ENCODE peak calls at places on chromosomes 16 and 17, in eight cellular contexts. Q is naive thymus-derived CD4-positive, alpha-beta T cell; N is EL; H is mammary epithelial cell; P is stimulated activated CD8-positive, alpha-beta memory T cell treated with anti-CD3 and anti-CD28 coated beads, Interleukin-15, amount 100 ng/mL, for 4 hours; S is stimulated activated CD4-positive, alpha-beta T cell treated with anti-CD3 and anti-CD28 coated beads, Interleukin-2, amount 100 ng/mL, for 48 hours; Y is CD8-positive, alpha-beta memory T cell; K is dermis blood vessel endothelial cell. F is an unnamed sample.

GRCh38 chr17:7809086-7809790 is 24.8 kb upstream of the KDM6B start:
- DNase-seq in Q (no peak), S (no peak), P (no peak), N (no peak), K (no peak), H (peak; percentile 80), Y (no peak), F (no peak)

GRCh38 chr16:87074635-87075318 is 242.4 kb downstream of the C16orf95 start:
- DNase-seq in Y (no peak), K (no peak), H (no peak), P (no peak), N (no peak), Q (no peak), S (no peak), F (no peak)

GRCh38 chr17:74305865-74306654 is 20.0 kb upstream of the KIF19 start:
- DNase-seq in N (no peak), H (no peak), Q (no peak), Y (no peak), S (no peak), K (peak; percentile 60), P (no peak), F (no peak)

GRCh38 chr16:85522842-85523601 is 90.1 kb upstream of the GSE1 start:
- DNase-seq in N (peak; percentile 10), H (no peak), S (no peak), Q (no peak), P (no peak), K (no peak), Y (no peak), F (no peak)

GRCh38 chr17:51298508-51299371 is 38.4 kb downstream of the UTP18 start:
- DNase-seq in Y (no peak), N (peak; percentile 42), Q (peak; percentile 15), S (no peak), P (no peak), K (peak; percentile 69), H (peak; percentile 16), F (peak; percentile 51)

GRCh38 chr17:40290629-40291296 is 3.1 kb downstream of the CDC6 start:
- DNase-seq in H (peak; percentile 88), S (no peak), P (no peak), N (peak; percentile 85), Y (no peak), Q (peak; percentile 44), K (peak; percentile 92), F (peak; percentile 69)

GRCh38 chr17:19877546-19877945 is 9.8 kb upstream of the ULK2 start:
- DNase-seq in K (no peak), P (no peak), H (no peak), N (no peak), S (no peak), Q (no peak), Y (no peak), F (no peak)

GRCh38 chr16:29678691-29679267 is at the start of gene QPRT:
- DNase-seq in K (no peak), Q (no peak), H (no peak), P (no peak), Y (no peak), N (peak; percentile 62), S (no peak), F (no peak)

GRCh38 chr17:17822189-17822978 is 14.4 kb downstream of the SREBF1 start:
- DNase-seq in N (peak; percentile 80), S (no peak), K (peak; percentile 21), Y (no peak), P (no peak), Q (no peak), H (no peak), F (no peak)

GRCh38 chr17:50660042-50660886 is 25.6 kb downstream of the ABCC3 start:
- DNase-seq in P (no peak), Y (no peak), H (no peak), Q (no peak), K (peak; percentile 36), S (no peak), N (peak; percentile 56), F (no peak)

GRCh38 chr16:67191410-67191994 is 453 bp upstream of the E2F4 start:
- DNase-seq in H (no peak), P (no peak), K (no peak), Y (no peak), Q (no peak), N (no peak), S (no peak), F (no peak)

GRCh38 chr16:57914244-57915173 is 56.4 kb downstream of the CNGB1 start:
- DNase-seq in N (no peak), S (no peak), P (no peak), Y (no peak), H (no peak), Q (no peak), K (no peak), F (no peak)

GRCh38 chr17:17384961-17385360 is 81.8 kb downstream of the NT5M start:
- DNase-seq in Y (no peak), Q (no peak), P (no peak), H (no peak), K (no peak), N (no peak), S (no peak), F (no peak)

GRCh38 chr17:82154881-82155331 is 56.9 kb upstream of the FASN start:
- DNase-seq in Q (no peak), Y (no peak), S (no peak), K (no peak), H (no peak), N (no peak), P (no peak), F (no peak)

GRCh38 chr16:87416826-87417471 is 24.8 kb downstream of the MAP1LC3B start:
- DNase-seq in N (peak; percentile 47), S (peak; percentile 31), Y (peak; percentile 32), H (no peak), K (peak; percentile 80), P (no peak), Q (peak; percentile 40), F (no peak)

GRCh38 chr17:43219746-43220380 is 8.2 kb downstream of the TMEM106A start:
- DNase-seq in N (no peak), Q (no peak), P (no peak), Y (no peak), S (no peak), H (no peak), K (no peak), F (no peak)

GRCh38 chr17:66152756-66153155 is 39.2 kb downstream of the CEP112 start:
- DNase-seq in H (peak; percentile 2), Q (no peak), Y (no peak), K (no peak), N (peak; percentile 60), P (no peak), S (no peak), F (no peak)

GRCh38 chr17:28033972-28034714 is 8.3 kb upstream of the NLK start:
- DNase-seq in Y (no peak), N (peak; percentile 95), S (no peak), Q (no peak), P (no peak), K (peak; percentile 89), H (peak; percentile 39), F (no peak)

GRCh38 chr17:18860161-18860972 is 2.4 kb downstream of the PRPSAP2 start:
- DNase-seq in K (no peak), S (no peak), Q (no peak), P (no peak), H (no peak), N (no peak), Y (no peak), F (no peak)

GRCh38 chr16:50611332-50611934 is 63.2 kb downstream of the NKD1 start:
- DNase-seq in H (peak; percentile 33), N (peak; percentile 42), Q (no peak), K (peak; percentile 67), S (no peak), P (no peak), Y (no peak), F (no peak)

GRCh38 chr17:47896672-47897490 is 845 bp downstream of the SP2 start:
- DNase-seq in P (no peak), H (no peak), Q (no peak), K (peak; percentile 33), N (peak; percentile 19), Y (no peak), S (no peak), F (no peak)

GRCh38 chr16:86802013-86802412 is 223.7 kb downstream of the FOXL1 start:
- DNase-seq in H (no peak), K (no peak), N (no peak), Y (no peak), S (no peak), P (no peak), Q (no peak), F (no peak)

GRCh38 chr17:38431343-38432145 is 3.3 kb downstream of the ARHGAP23 start:
- DNase-seq in H (no peak), K (no peak), Y (no peak), P (no peak), Q (no peak), N (no peak), S (no peak), F (no peak)

GRCh38 chr16:86343111-86343642 is 167.2 kb upstream of the FOXF1 start:
- DNase-seq in P (no peak), Q (no peak), N (peak; percentile 83), K (peak; percentile 85), Y (no peak), S (no peak), H (peak; percentile 21), F (no peak)

GRCh38 chr16:82082543-82083244 is 47.6 kb downstream of the HSD17B2 start:
- DNase-seq in Y (no peak), K (peak; percentile 37), P (no peak), Q (no peak), S (no peak), H (peak; percentile 80), N (peak; percentile 48), F (peak; percentile 13)

GRCh38 chr17:16513858-16514257 is 21.9 kb upstream of the LRRC75A start:
- DNase-seq in S (no peak), P (no peak), H (no peak), Q (no peak), K (no peak), Y (no peak), N (no peak), F (no peak)

GRCh38 chr17:78779848-78780247 is 2.2 kb downstream of the CYTH1 start:
- DNase-seq in H (peak; percentile 39), P (no peak), K (peak; percentile 28), S (no peak), Y (peak; percentile 78), Q (peak; percentile 78), N (no peak), F (no peak)

GRCh38 chr16:3012246-3012645 is 477 bp upstream of the CLDN9 start:
- DNase-seq in Y (no peak), N (no peak), P (no peak), H (no peak), K (no peak), S (no peak), Q (no peak), F (no peak)

GRCh38 chr17:19534562-19535149 is 1.0 kb downstream of the SLC47A1 start:
- DNase-seq in Y (peak; percentile 36), S (no peak), K (no peak), Q (no peak), N (no peak), H (peak; percentile 16), P (no peak), F (no peak)

GRCh38 chr17:48910370-48910769 is 2.2 kb downstream of the UBE2Z start:
- DNase-seq in N (no peak), Y (no peak), Q (no peak), H (peak; percentile 64), S (no peak), K (peak; percentile 26), P (no peak), F (no peak)